ENCODE peak calls at places on chromosomes 1 and 21, in nine cellular contexts. One of them, this sample, is unnamed.

GRCh38 chr21:26405735-26406361 is 167.2 kb downstream of the CYYR1 start:
- DNase-seq in H9: peak; percentile 36
- DNase-seq in neural progenitor cell: peak; percentile 31
- DNase-seq in mesendoderm: peak; percentile 84
- DNase-seq in GM23248: peak; percentile 89
- DNase-seq in fibroblast of lung: peak; percentile 91
- DNase-seq in PC-3: peak; percentile 88
- DNase-seq in GM23338: peak; percentile 34
- DNase-seq in trophoblast cell: peak; percentile 90
- DNase-seq in this sample: peak; percentile 49

GRCh38 chr1:31926846-31927660 is 11.1 kb downstream of the PTP4A2 start:
- DNase-seq in PC-3: no peak
- DNase-seq in fibroblast of lung: no peak
- DNase-seq in mesendoderm: no peak
- DNase-seq in trophoblast cell: no peak
- DNase-seq in neural progenitor cell: peak; percentile 34
- DNase-seq in GM23248: no peak
- DNase-seq in GM23338: no peak
- DNase-seq in H9: no peak
- DNase-seq in this sample: no peak

GRCh38 chr1:19894218-19894617 is 12.0 kb downstream of the OTUD3 start:
- DNase-seq in GM23248: peak; percentile 38
- DNase-seq in mesendoderm: no peak
- DNase-seq in H9: no peak
- DNase-seq in PC-3: peak; percentile 86
- DNase-seq in neural progenitor cell: no peak
- DNase-seq in fibroblast of lung: peak; percentile 68
- DNase-seq in GM23338: no peak
- DNase-seq in trophoblast cell: no peak
- DNase-seq in this sample: peak; percentile 35

GRCh38 chr1:219120625-219121544 is 52.8 kb upstream of the LYPLAL1 start:
- DNase-seq in neural progenitor cell: no peak
- DNase-seq in H9: no peak
- DNase-seq in GM23248: peak; percentile 93
- DNase-seq in mesendoderm: no peak
- DNase-seq in fibroblast of lung: peak; percentile 85
- DNase-seq in trophoblast cell: no peak
- DNase-seq in PC-3: no peak
- DNase-seq in GM23338: peak; percentile 4
- DNase-seq in this sample: no peak

GRCh38 chr1:226921504-226921903 is 18.6 kb upstream of the COQ8A start:
- DNase-seq in mesendoderm: no peak
- DNase-seq in fibroblast of lung: no peak
- DNase-seq in H9: no peak
- DNase-seq in PC-3: no peak
- DNase-seq in GM23248: no peak
- DNase-seq in trophoblast cell: no peak
- DNase-seq in neural progenitor cell: no peak
- DNase-seq in GM23338: no peak
- DNase-seq in this sample: no peak

GRCh38 chr1:226664413-226665101 is 74.5 kb downstream of the ITPKB start:
- DNase-seq in fibroblast of lung: peak; percentile 93
- DNase-seq in H9: no peak
- DNase-seq in neural progenitor cell: no peak
- DNase-seq in trophoblast cell: peak; percentile 94
- DNase-seq in PC-3: peak; percentile 87
- DNase-seq in mesendoderm: peak; percentile 47
- DNase-seq in GM23248: peak; percentile 91
- DNase-seq in GM23338: no peak
- DNase-seq in this sample: peak; percentile 48

GRCh38 chr1:79293611-79294010 is 287.1 kb upstream of the ADGRL4 start:
- DNase-seq in mesendoderm: no peak
- DNase-seq in H9: no peak
- DNase-seq in GM23248: peak; percentile 77
- DNase-seq in trophoblast cell: no peak
- DNase-seq in fibroblast of lung: peak; percentile 1
- DNase-seq in GM23338: no peak
- DNase-seq in neural progenitor cell: no peak
- DNase-seq in PC-3: peak; percentile 61
- DNase-seq in this sample: no peak

GRCh38 chr1:47693115-47693514 is 255.3 kb downstream of the FOXD2 start:
- DNase-seq in GM23338: no peak
- DNase-seq in H9: peak; percentile 11
- DNase-seq in fibroblast of lung: no peak
- DNase-seq in neural progenitor cell: peak; percentile 52
- DNase-seq in GM23248: no peak
- DNase-seq in PC-3: no peak
- DNase-seq in trophoblast cell: no peak
- DNase-seq in mesendoderm: no peak
- DNase-seq in this sample: no peak

GRCh38 chr1:214854126-214854875 is 228.2 kb upstream of the KCNK2 start:
- DNase-seq in GM23338: no peak
- DNase-seq in trophoblast cell: no peak
- DNase-seq in PC-3: no peak
- DNase-seq in mesendoderm: no peak
- DNase-seq in neural progenitor cell: no peak
- DNase-seq in fibroblast of lung: peak; percentile 56
- DNase-seq in GM23248: peak; percentile 29
- DNase-seq in H9: no peak
- DNase-seq in this sample: no peak

GRCh38 chr1:196355206-196355786 is 252.9 kb downstream of the KCNT2 start:
- DNase-seq in GM23248: peak; percentile 52
- DNase-seq in H9: no peak
- DNase-seq in fibroblast of lung: peak; percentile 24
- DNase-seq in neural progenitor cell: no peak
- DNase-seq in PC-3: peak; percentile 33
- DNase-seq in GM23338: peak; percentile 50
- DNase-seq in mesendoderm: peak; percentile 11
- DNase-seq in trophoblast cell: peak; percentile 43
- DNase-seq in this sample: no peak

GRCh38 chr1:150987928-150988327 is 5.8 kb downstream of the ANXA9 start:
- DNase-seq in GM23338: no peak
- DNase-seq in mesendoderm: no peak
- DNase-seq in trophoblast cell: no peak
- DNase-seq in H9: no peak
- DNase-seq in PC-3: no peak
- DNase-seq in neural progenitor cell: no peak
- DNase-seq in fibroblast of lung: no peak
- DNase-seq in GM23248: no peak
- DNase-seq in this sample: no peak

GRCh38 chr21:38355992-38356781 is 99.4 kb downstream of the KCNJ15 start:
- DNase-seq in H9: peak; percentile 83
- DNase-seq in PC-3: peak; percentile 87
- DNase-seq in mesendoderm: peak; percentile 76
- DNase-seq in fibroblast of lung: peak; percentile 60
- DNase-seq in GM23338: peak; percentile 88
- DNase-seq in GM23248: peak; percentile 87
- DNase-seq in trophoblast cell: peak; percentile 89
- DNase-seq in neural progenitor cell: peak; percentile 88
- DNase-seq in this sample: peak; percentile 53

GRCh38 chr1:168465942-168466702 is 77.7 kb downstream of the XCL2 start:
- DNase-seq in GM23338: no peak
- DNase-seq in H9: no peak
- DNase-seq in PC-3: peak; percentile 76
- DNase-seq in fibroblast of lung: peak; percentile 89
- DNase-seq in trophoblast cell: no peak
- DNase-seq in mesendoderm: no peak
- DNase-seq in GM23248: no peak
- DNase-seq in neural progenitor cell: no peak
- DNase-seq in this sample: no peak

GRCh38 chr1:156689035-156689959 is 12.1 kb upstream of the NES start:
- DNase-seq in fibroblast of lung: peak; percentile 78
- DNase-seq in neural progenitor cell: peak; percentile 94
- DNase-seq in GM23248: peak; percentile 90
- DNase-seq in mesendoderm: peak; percentile 93
- DNase-seq in trophoblast cell: peak; percentile 90
- DNase-seq in PC-3: peak; percentile 97
- DNase-seq in H9: peak; percentile 93
- DNase-seq in GM23338: peak; percentile 95
- DNase-seq in this sample: peak; percentile 72

GRCh38 chr1:184456189-184456588 is 69.4 kb downstream of the C1orf21 start:
- DNase-seq in neural progenitor cell: no peak
- DNase-seq in PC-3: no peak
- DNase-seq in H9: no peak
- DNase-seq in GM23248: no peak
- DNase-seq in trophoblast cell: no peak
- DNase-seq in fibroblast of lung: no peak
- DNase-seq in mesendoderm: no peak
- DNase-seq in GM23338: no peak
- DNase-seq in this sample: no peak

GRCh38 chr1:153752561-153753195 is 22.5 kb upstream of the SLC27A3 start:
- DNase-seq in neural progenitor cell: no peak
- DNase-seq in GM23338: no peak
- DNase-seq in mesendoderm: no peak
- DNase-seq in H9: no peak
- DNase-seq in fibroblast of lung: peak; percentile 84
- DNase-seq in GM23248: peak; percentile 84
- DNase-seq in PC-3: no peak
- DNase-seq in trophoblast cell: peak; percentile 18
- DNase-seq in this sample: no peak

GRCh38 chr1:28326980-28327379 is 1.9 kb upstream of the MED18 start:
- DNase-seq in trophoblast cell: no peak
- DNase-seq in mesendoderm: no peak
- DNase-seq in PC-3: peak; percentile 59
- DNase-seq in H9: no peak
- DNase-seq in fibroblast of lung: no peak
- DNase-seq in neural progenitor cell: no peak
- DNase-seq in GM23248: peak; percentile 30
- DNase-seq in GM23338: no peak
- DNase-seq in this sample: peak; percentile 50

GRCh38 chr1:82503805-82504204 is 703.1 kb downstream of the ADGRL2 start:
- DNase-seq in neural progenitor cell: no peak
- DNase-seq in PC-3: no peak
- DNase-seq in H9: no peak
- DNase-seq in fibroblast of lung: no peak
- DNase-seq in mesendoderm: no peak
- DNase-seq in GM23248: no peak
- DNase-seq in GM23338: no peak
- DNase-seq in trophoblast cell: no peak
- DNase-seq in this sample: no peak

GRCh38 chr1:117607471-117607870 is 1.6 kb downstream of the TENT5C start:
- DNase-seq in fibroblast of lung: peak; percentile 10
- DNase-seq in GM23248: no peak
- DNase-seq in PC-3: peak; percentile 71
- DNase-seq in trophoblast cell: no peak
- DNase-seq in H9: no peak
- DNase-seq in neural progenitor cell: peak; percentile 77
- DNase-seq in mesendoderm: peak; percentile 74
- DNase-seq in GM23338: peak; percentile 74
- DNase-seq in this sample: peak; percentile 36

GRCh38 chr1:56535362-56535761 is 44.0 kb downstream of the PLPP3 start:
- DNase-seq in mesendoderm: peak; percentile 57
- DNase-seq in PC-3: no peak
- DNase-seq in GM23248: no peak
- DNase-seq in trophoblast cell: no peak
- DNase-seq in neural progenitor cell: no peak
- DNase-seq in fibroblast of lung: no peak
- DNase-seq in GM23338: peak; percentile 93
- DNase-seq in H9: peak; percentile 75
- DNase-seq in this sample: no peak
- H3K79me2 ChIP-seq in mesendoderm: peaks cover 6% of the 10 kb centered on the region
- H3K79me2 ChIP-seq in PC-3: peaks cover 27% of the 10 kb centered on the region
- H3K79me2 ChIP-seq in GM23248: peaks cover 84% of the 10 kb centered on the region
- H3K79me2 ChIP-seq in trophoblast cell: peaks cover 16% of the 10 kb centered on the region
- H3K79me2 ChIP-seq in neural progenitor cell: peaks cover 99% of the 10 kb centered on the region
- H3K79me2 ChIP-seq in fibroblast of lung: peaks cover 94% of the 10 kb centered on the region
- H3K79me2 ChIP-seq in GM23338: peaks cover 86% of the 10 kb centered on the region
- H3K79me2 ChIP-seq in H9: peaks cover 19% of the 10 kb centered on the region
- H3K79me2 ChIP-seq in this sample: peaks cover 59% of the 10 kb centered on the region

GRCh38 chr1:22454476-22455056 is 2.9 kb downstream of the ZBTB40 start:
- DNase-seq in neural progenitor cell: no peak
- DNase-seq in fibroblast of lung: no peak
- DNase-seq in GM23338: no peak
- DNase-seq in trophoblast cell: peak; percentile 84
- DNase-seq in mesendoderm: no peak
- DNase-seq in H9: no peak
- DNase-seq in PC-3: no peak
- DNase-seq in GM23248: peak; percentile 3
- DNase-seq in this sample: no peak
- H3K79me2 ChIP-seq in neural progenitor cell: peaks cover 40% of the 10 kb centered on the region
- H3K79me2 ChIP-seq in fibroblast of lung: peaks cover 10% of the 10 kb centered on the region
- H3K79me2 ChIP-seq in GM23338: peaks cover 68% of the 10 kb centered on the region
- H3K79me2 ChIP-seq in trophoblast cell: peaks cover 6% of the 10 kb centered on the region
- H3K79me2 ChIP-seq in mesendoderm: peaks cover 9% of the 10 kb centered on the region
- H3K79me2 ChIP-seq in H9: no peaks in the 10 kb centered on the region
- H3K79me2 ChIP-seq in PC-3: peaks cover 71% of the 10 kb centered on the region
- H3K79me2 ChIP-seq in GM23248: peaks cover 68% of the 10 kb centered on the region
- H3K79me2 ChIP-seq in this sample: peaks cover 40% of the 10 kb centered on the region

GRCh38 chr21:42614391-42614790 is 39.0 kb upstream of the PDE9A start:
- DNase-seq in PC-3: no peak
- DNase-seq in GM23248: no peak
- DNase-seq in mesendoderm: no peak
- DNase-seq in H9: no peak
- DNase-seq in trophoblast cell: no peak
- DNase-seq in GM23338: no peak
- DNase-seq in fibroblast of lung: no peak
- DNase-seq in neural progenitor cell: no peak
- DNase-seq in this sample: no peak
- H3K79me2 ChIP-seq in PC-3: no peaks in the 10 kb centered on the region
- H3K79me2 ChIP-seq in GM23248: no peaks in the 10 kb centered on the region
- H3K79me2 ChIP-seq in mesendoderm: no peaks in the 10 kb centered on the region
- H3K79me2 ChIP-seq in H9: no peaks in the 10 kb centered on the region
- H3K79me2 ChIP-seq in trophoblast cell: no peaks in the 10 kb centered on the region
- H3K79me2 ChIP-seq in GM23338: no peaks in the 10 kb centered on the region
- H3K79me2 ChIP-seq in fibroblast of lung: no peaks in the 10 kb centered on the region
- H3K79me2 ChIP-seq in neural progenitor cell: no peaks in the 10 kb centered on the region
- H3K79me2 ChIP-seq in this sample: no peaks in the 10 kb centered on the region

GRCh38 chr1:246579818-246580217 is 13.6 kb downstream of the CNST start:
- DNase-seq in H9: no peak
- DNase-seq in GM23248: no peak
- DNase-seq in GM23338: no peak
- DNase-seq in fibroblast of lung: no peak
- DNase-seq in PC-3: no peak
- DNase-seq in trophoblast cell: no peak
- DNase-seq in neural progenitor cell: no peak
- DNase-seq in mesendoderm: no peak
- DNase-seq in this sample: no peak

GRCh38 chr1:246580497-246581047 is 14.3 kb downstream of the CNST start:
- DNase-seq in trophoblast cell: no peak
- DNase-seq in mesendoderm: no peak
- DNase-seq in GM23248: no peak
- DNase-seq in GM23338: no peak
- DNase-seq in PC-3: no peak
- DNase-seq in fibroblast of lung: no peak
- DNase-seq in neural progenitor cell: no peak
- DNase-seq in H9: no peak
- DNase-seq in this sample: no peak

GRCh38 chr1:246582301-246583055 is 16.2 kb downstream of the CNST start:
- DNase-seq in GM23248: no peak
- DNase-seq in mesendoderm: no peak
- DNase-seq in trophoblast cell: no peak
- DNase-seq in PC-3: no peak
- DNase-seq in neural progenitor cell: no peak
- DNase-seq in GM23338: no peak
- DNase-seq in fibroblast of lung: no peak
- DNase-seq in H9: no peak
- DNase-seq in this sample: no peak

GRCh38 chr1:246583448-246584185 is 17.4 kb downstream of the CNST start:
- DNase-seq in GM23338: no peak
- DNase-seq in H9: no peak
- DNase-seq in PC-3: no peak
- DNase-seq in GM23248: peak; percentile 51
- DNase-seq in fibroblast of lung: no peak
- DNase-seq in trophoblast cell: no peak
- DNase-seq in neural progenitor cell: no peak
- DNase-seq in mesendoderm: no peak
- DNase-seq in this sample: no peak

GRCh38 chr1:246583056-246583440 is 16.8 kb downstream of the CNST start:
- DNase-seq in PC-3: no peak
- DNase-seq in trophoblast cell: no peak
- DNase-seq in GM23248: no peak
- DNase-seq in GM23338: no peak
- DNase-seq in H9: no peak
- DNase-seq in neural progenitor cell: no peak
- DNase-seq in mesendoderm: no peak
- DNase-seq in fibroblast of lung: no peak
- DNase-seq in this sample: no peak
- H3K79me2 ChIP-seq in PC-3: peaks cover 24% of the 10 kb centered on the region
- H3K79me2 ChIP-seq in trophoblast cell: no peaks in the 10 kb centered on the region
- H3K79me2 ChIP-seq in GM23248: peaks cover 96% of the 10 kb centered on the region
- H3K79me2 ChIP-seq in GM23338: peaks cover 63% of the 10 kb centered on the region
- H3K79me2 ChIP-seq in H9: no peaks in the 10 kb centered on the region
- H3K79me2 ChIP-seq in neural progenitor cell: peaks cover 21% of the 10 kb centered on the region
- H3K79me2 ChIP-seq in mesendoderm: peaks cover 2% of the 10 kb centered on the region
- H3K79me2 ChIP-seq in fibroblast of lung: peaks cover 71% of the 10 kb centered on the region
- H3K79me2 ChIP-seq in this sample: no peaks in the 10 kb centered on the region